ENCODE peak calls at places on chromosome 17, in four cellular contexts. M, U, C and P are unnamed samples.
A peak's percentile ranks its signal among the peaks of the same experiment; 100 is the strongest.

GRCh38 chr17:8244768-8245167 is 3.1 kb downstream of the CTC1 start:
- DNase-seq in M (no peak), U (no peak), C (no peak), P (no peak)

GRCh38 chr17:40451420-40451819 is 8.2 kb downstream of the IGFBP4 start:
- DNase-seq in M (peak; percentile 89), U (peak; percentile 91), C (no peak), P (no peak)

GRCh38 chr17:57924677-57925076 is 30.5 kb downstream of the CUEDC1 start:
- DNase-seq in M (no peak), U (no peak), C (no peak), P (no peak)

GRCh38 chr17:70655179-70655578 is 485.8 kb downstream of the KCNJ2 start:
- DNase-seq in M (peak; percentile 27), U (no peak), C (no peak), P (no peak)

GRCh38 chr17:59355030-59355694 is 23.7 kb downstream of the YPEL2 start:
- DNase-seq in M (no peak), U (no peak), C (no peak), P (no peak)

GRCh38 chr17:74512624-74513084 is 18.6 kb downstream of the CD300LB start:
- DNase-seq in M (no peak), U (no peak), C (peak; percentile 15), P (peak; percentile 26)

GRCh38 chr17:82838386-82839063 is 1.3 kb downstream of the ZNF750 start:
- DNase-seq in M (no peak), U (peak; percentile 17), C (no peak), P (no peak)

GRCh38 chr17:596763-597644 is 117.6 kb downstream of the VPS53 start:
- DNase-seq in M (peak; percentile 57), U (peak; percentile 90), C (peak; percentile 29), P (no peak)

GRCh38 chr17:77174928-77175720 is 34.4 kb downstream of the SEC14L1 start:
- DNase-seq in M (no peak), U (no peak), C (no peak), P (no peak)

GRCh38 chr17:5014357-5014756 is 16.6 kb downstream of the KIF1C start:
- DNase-seq in M (no peak), U (no peak), C (no peak), P (no peak)

GRCh38 chr17:76529224-76529642 is 8.3 kb downstream of the CYGB start:
- DNase-seq in M (peak; percentile 83), U (peak; percentile 88), C (no peak), P (no peak)

DNA sequence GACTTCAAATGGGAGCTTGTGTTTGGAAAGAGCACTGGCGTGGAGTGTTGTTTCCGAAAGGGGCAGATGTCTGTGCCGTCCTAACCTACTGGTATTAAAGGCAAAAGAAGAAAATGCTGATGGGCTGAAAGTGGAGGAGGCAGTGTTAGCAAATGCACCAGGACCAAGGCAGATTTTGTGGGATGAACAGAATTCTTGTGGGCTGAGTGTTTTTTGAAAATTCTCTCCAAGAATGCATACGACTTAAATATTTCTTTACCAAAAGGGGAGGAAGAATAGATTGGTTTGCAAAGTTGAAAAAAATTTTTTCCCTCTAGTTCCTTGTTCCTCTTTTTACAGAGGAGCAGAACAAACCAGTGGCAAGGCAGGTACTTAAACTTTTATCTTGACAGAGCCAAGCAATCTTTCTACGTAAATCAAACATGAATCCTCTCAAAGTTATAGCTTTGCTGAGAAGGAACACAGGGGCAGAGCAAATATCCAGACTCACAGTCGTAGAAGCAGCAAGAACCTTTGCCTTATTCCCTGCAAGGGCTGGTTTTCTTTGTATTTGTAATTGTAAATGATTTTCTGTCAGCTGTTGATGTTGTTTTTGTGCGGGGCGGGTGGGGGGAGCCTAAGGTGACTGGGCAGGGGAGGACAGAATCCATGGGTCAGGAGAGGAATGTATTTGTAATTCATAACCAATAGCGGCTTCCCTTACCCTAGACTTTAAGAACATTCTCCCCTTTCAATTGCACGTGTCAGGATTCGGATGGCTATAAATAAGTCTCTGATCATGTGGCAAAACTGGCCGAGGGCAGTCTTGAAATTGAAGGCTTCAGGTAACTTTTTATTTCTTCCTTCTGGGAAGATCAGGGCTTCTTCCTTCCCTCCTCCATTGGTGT is 16.6 kb downstream of the MARCHF10 start:
- DNase-seq in M (no peak), U (peak; percentile 95), C (peak; percentile 64), P (no peak)
- TF ChIP-seq RCOR1 in M (no peak), U (no peak), C (no peak), P (no peak)

DNA sequence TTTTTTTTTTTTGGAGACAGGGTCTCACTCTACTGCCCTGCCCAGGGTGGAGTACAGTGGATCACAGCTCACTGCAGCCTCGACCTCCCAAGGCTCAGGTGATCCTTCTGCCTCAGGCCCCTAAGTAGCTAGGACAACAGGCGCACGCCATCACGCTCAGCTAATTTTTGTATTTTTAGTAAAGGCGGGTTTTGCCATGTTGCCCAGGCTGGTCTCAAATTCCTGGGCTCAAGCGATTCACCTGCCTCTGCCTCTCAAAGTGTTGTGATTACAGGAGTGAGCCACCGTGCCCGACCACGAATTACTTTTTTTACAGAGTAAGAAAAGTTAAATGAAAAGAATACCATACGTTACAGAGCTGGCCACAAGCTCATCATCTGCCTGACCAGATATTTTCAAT is 38.9 kb downstream of the AKAP10 start:
- DNase-seq in M (no peak), U (no peak), C (no peak), P (no peak)
- TF ChIP-seq RCOR1 in M (no peak), U (no peak), C (no peak), P (no peak)

GRCh38 chr17:17698869-17699351 is 17.7 kb downstream of the RAI1 start:
- DNase-seq in M (no peak), U (peak; percentile 41), C (no peak), P (no peak)
- TF ChIP-seq RCOR1 in M (no peak), U (no peak), C (no peak), P (no peak)

DNA sequence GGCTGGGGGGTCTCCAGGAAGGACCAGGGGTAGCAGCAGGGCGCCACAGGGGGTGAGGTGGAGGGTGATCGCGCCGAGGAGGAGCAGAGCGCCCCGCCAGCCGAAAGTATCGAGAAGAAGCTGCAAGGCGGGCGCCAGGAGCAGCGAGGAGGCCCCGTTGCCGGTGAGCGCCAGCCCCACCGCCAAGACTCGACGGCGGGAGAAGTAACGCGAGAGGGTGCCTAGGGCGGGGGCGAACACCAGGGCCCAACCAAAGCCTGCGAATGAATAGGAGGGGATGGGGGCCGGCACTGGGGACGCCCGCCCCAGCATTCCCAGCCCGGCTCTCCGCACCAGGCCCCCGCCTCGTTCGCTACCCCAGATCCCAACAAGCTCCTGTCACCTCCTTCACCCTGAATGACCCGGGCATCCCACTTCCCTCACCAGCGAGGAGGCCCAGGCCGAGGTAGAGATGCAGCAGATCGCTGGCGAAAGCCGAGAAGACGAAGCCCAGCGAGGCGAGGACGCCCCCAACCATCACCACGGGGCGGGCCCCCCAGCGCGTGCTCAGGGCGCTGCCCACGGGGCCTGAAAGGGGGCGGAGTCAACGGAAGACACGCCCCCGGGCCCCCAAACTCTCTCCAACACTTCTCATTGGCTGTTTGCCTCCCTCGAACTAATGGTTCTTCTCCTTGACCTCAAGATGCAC is 1.2 kb downstream of the SLC16A11 start:
- DNase-seq in M (peak; percentile 60), U (no peak), C (no peak), P (no peak)
- TF ChIP-seq RCOR1 in M (no peak), U (no peak), C (no peak), P (no peak)

GRCh38 chr17:80649672-80650338 is 105.2 kb downstream of the RPTOR start:
- DNase-seq in M (peak; percentile 79), U (peak; percentile 92), C (peak; percentile 68), P (no peak)

GRCh38 chr17:80649200-80649644 is 104.6 kb downstream of the RPTOR start:
- DNase-seq in M (no peak), U (no peak), C (no peak), P (no peak)

GRCh38 chr17:80645706-80646325 is 101.2 kb downstream of the RPTOR start:
- DNase-seq in M (peak; percentile 82), U (no peak), C (no peak), P (no peak)

GRCh38 chr17:80646328-80646727 is 101.7 kb downstream of the RPTOR start:
- DNase-seq in M (no peak), U (no peak), C (no peak), P (no peak)

GRCh38 chr17:80647746-80648145 is 103.1 kb downstream of the RPTOR start:
- DNase-seq in M (no peak), U (peak; percentile 97), C (no peak), P (no peak)
- TF ChIP-seq RCOR1 in M (no peak), U (peak; percentile 77), C (no peak), P (no peak)

GRCh38 chr17:48308591-48308990 is 121.4 kb downstream of the SKAP1 start:
- DNase-seq in M (no peak), U (no peak), C (no peak), P (no peak)
- TF ChIP-seq RCOR1 in M (no peak), U (no peak), C (no peak), P (no peak)

DNA sequence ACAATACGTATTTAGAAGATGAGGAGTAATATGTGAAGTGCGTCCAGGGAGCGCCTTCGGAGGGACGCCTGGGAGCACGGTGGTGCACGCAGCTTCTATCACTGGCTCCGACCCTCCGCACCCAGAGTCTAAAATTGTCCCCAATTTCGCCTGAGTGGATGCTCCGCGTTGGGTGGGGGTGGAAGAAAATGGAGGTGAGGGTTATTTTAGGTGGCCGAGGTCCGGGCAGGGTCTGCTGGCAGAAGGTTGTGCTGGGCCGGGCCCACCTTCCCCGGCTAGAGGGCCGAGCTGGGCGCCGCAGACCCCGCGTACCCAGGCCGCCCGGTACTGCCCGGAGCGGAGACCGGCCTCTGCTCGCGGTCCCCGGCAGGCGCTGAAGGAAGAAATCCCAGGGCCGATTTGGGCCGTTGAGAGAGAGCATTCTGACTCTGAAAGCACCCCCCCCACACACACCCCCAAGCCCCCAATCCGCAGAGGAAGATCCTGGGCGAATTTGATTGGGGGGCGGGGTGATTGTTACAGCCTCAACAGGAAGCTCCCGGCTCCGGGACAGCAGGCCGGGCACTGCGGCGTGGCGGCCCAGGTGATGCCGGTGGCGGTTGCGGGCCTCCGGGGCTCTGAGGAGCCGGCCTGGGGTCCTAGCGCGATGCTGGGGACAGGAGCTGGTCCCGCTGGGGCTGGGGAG is 3.1 kb downstream of the BAHCC1 start:
- DNase-seq in M (peak; percentile 68), U (peak; percentile 49), C (peak; percentile 58), P (no peak)
- TF ChIP-seq RCOR1 in M (no peak), U (no peak), C (no peak), P (no peak)

GRCh38 chr17:79088997-79089328 is 14.3 kb downstream of the ENGASE start:
- DNase-seq in M (no peak), U (no peak), C (no peak), P (no peak)

GRCh38 chr17:79090503-79091372 is 16.1 kb downstream of the ENGASE start:
- DNase-seq in M (no peak), U (no peak), C (no peak), P (no peak)

GRCh38 chr17:79088266-79088996 is 13.8 kb downstream of the ENGASE start:
- DNase-seq in M (no peak), U (no peak), C (no peak), P (no peak)

GRCh38 chr17:79091373-79091670 is 16.7 kb downstream of the ENGASE start:
- DNase-seq in M (no peak), U (no peak), C (no peak), P (no peak)

DNA sequence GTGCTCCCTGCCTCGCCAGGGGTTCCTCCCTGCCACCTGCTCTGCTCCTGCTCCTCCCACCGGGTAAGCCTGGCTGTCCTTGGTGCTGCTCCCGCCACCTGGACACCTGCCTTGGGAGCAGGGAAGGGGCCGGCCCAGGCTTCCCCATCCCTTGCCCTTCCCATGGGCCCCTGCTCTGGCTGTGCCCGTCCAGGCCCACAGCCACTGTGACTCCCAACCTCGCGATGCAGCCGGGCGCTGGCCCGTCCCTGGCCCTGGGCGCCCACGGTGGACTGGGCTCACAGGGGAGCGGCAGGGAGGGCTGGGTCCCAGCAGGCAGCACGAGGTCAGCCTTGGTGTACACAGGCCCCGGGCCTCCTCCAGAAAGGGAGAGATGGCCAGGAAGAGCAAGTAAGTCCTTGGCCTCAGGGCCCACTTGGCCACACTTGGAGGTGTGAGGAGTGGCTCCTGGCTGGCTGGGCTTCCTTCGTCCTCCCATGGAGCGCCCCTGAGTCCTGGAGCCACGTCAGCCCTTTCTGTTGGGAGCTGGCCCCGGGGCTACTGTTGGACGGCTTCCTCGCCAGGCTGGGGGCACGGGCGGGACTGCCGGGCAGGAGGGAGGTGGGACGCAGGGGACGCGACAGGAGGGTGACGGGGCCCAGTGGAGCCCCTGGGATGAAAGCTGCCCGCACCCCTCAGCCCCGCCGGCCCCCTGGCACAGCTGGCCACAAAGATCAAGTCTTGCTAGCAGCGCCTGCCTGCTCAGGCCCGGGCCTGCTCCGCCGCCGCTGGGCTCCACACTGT is 15.3 kb downstream of the ENGASE start:
- DNase-seq in M (no peak), U (no peak), C (no peak), P (no peak)
- TF ChIP-seq RCOR1 in M (no peak), U (no peak), C (no peak), P (no peak)